ENCODE peak calls at places on chromosomes 5 and 9, in four cellular contexts. Y is neural crest cell, B is mesothelial cell of epicardium, D is transverse colon. P is an unnamed sample.

GRCh38 chr5:78613151-78613533 is 35.4 kb downstream of the LHFPL2 start:
- DNase-seq in B (no peak), D (no peak), Y (no peak), P (no peak)

GRCh38 chr5:96337048-96337781 is 95.8 kb downstream of the PCSK1 start:
- DNase-seq in B (no peak), Y (no peak), D (no peak), P (no peak)

GRCh38 chr5:42645138-42645537 is 111.5 kb upstream of the CCDC152 start:
- DNase-seq in Y (no peak), D (no peak), B (no peak), P (no peak)

GRCh38 chr9:37239224-37239859 is 119.0 kb downstream of the ZCCHC7 start:
- DNase-seq in B (no peak), Y (no peak), D (no peak), P (no peak)

GRCh38 chr5:60633336-60633735 is 66.6 kb downstream of the DEPDC1B start:
- DNase-seq in B (no peak), Y (no peak), D (no peak), P (no peak)

GRCh38 chr5:1390861-1391600 is 46.1 kb upstream of the CLPTM1L start:
- DNase-seq in B (no peak), Y (no peak), D (no peak), P (no peak)

GRCh38 chr5:125450803-125451202 is 704.4 kb upstream of the ZNF608 start:
- DNase-seq in Y (no peak), D (no peak), B (no peak), P (no peak)

GRCh38 chr9:112890106-112891081 is at the start of gene SLC46A2:
- DNase-seq in B (no peak), Y (peak; percentile 16), D (no peak), P (no peak)

GRCh38 chr5:91386120-91386519 is 3.0 kb upstream of the ARRDC3 start:
- DNase-seq in Y (no peak), B (no peak), D (no peak), P (no peak)

GRCh38 chr9:109568568-109569210 is 70.6 kb upstream of the PTPN3 start:
- DNase-seq in B (no peak), Y (no peak), D (no peak), P (no peak)

GRCh38 chr5:110909950-110910349 is 161.6 kb upstream of the TSLP start:
- DNase-seq in D (no peak), Y (no peak), B (no peak), P (no peak)

GRCh38 chr5:176704355-176704754 is 57.1 kb downstream of the TSPAN17 start:
- DNase-seq in Y (no peak), D (no peak), B (no peak), P (no peak)

GRCh38 chr5:23033864-23034263 is 180.7 kb upstream of the CDH12 start:
- DNase-seq in B (no peak), D (no peak), Y (no peak), P (no peak)

GRCh38 chr9:16728128-16728505 is 142.4 kb downstream of the BNC2 start:
- DNase-seq in B (no peak), Y (no peak), D (no peak), P (no peak)

GRCh38 chr9:89440548-89440947 is 57.4 kb downstream of the SEMA4D start:
- DNase-seq in B (no peak), D (peak; percentile 35), Y (no peak), P (no peak)

GRCh38 chr5:218457-219289 is 553 bp downstream of the SDHA start:
- DNase-seq in D (peak; percentile 50), B (no peak), Y (peak; percentile 23), P (no peak)

GRCh38 chr9:98120476-98120875 is 1.5 kb upstream of the TRIM14 start:
- DNase-seq in Y (no peak), D (peak; percentile 57), B (no peak), P (no peak)

GRCh38 chr9:133460405-133461175 is 812 bp downstream of the CACFD1 start:
- DNase-seq in D (peak; percentile 89), B (no peak), Y (no peak), P (peak; percentile 21)

GRCh38 chr5:116746668-116747067 is 172.0 kb upstream of the SEMA6A start:
- DNase-seq in Y (no peak), D (no peak), B (no peak), P (no peak)

GRCh38 chr5:13107553-13107952 is 836.9 kb downstream of the DNAH5 start:
- DNase-seq in Y (no peak), D (no peak), B (no peak), P (no peak)

GRCh38 chr9:134590240-134591081 is 51.1 kb upstream of the COL5A1 start:
- DNase-seq in D (no peak), Y (no peak), B (no peak), P (no peak)

GRCh38 chr9:80885894-80886293 is 803.5 kb downstream of the TLE1 start:
- DNase-seq in Y (no peak), D (no peak), B (no peak), P (peak; percentile 9)

GRCh38 chr5:123351315-123351714 is 71.9 kb downstream of the CEP120 start:
- DNase-seq in B (no peak), D (no peak), Y (no peak), P (no peak)

GRCh38 chr5:377326-377981 is 55.9 kb downstream of the AHRR start:
- DNase-seq in D (peak; percentile 3), B (no peak), Y (no peak), P (no peak)

GRCh38 chr5:114449836-114450515 is 88.1 kb downstream of the KCNN2 start:
- DNase-seq in D (peak; percentile 60), B (peak; percentile 42), Y (peak; percentile 63), P (peak; percentile 64)

GRCh38 chr9:37641331-37641730 is 9.4 kb upstream of the FRMPD1 start:
- DNase-seq in B (no peak), D (no peak), Y (no peak), P (no peak)

GRCh38 chr9:31028137-31028536 is 1356.3 kb upstream of the ACO1 start:
- DNase-seq in Y (no peak), D (no peak), B (no peak), P (no peak)

GRCh38 chr5:1184481-1184880 is 16.9 kb upstream of the SLC6A19 start:
- DNase-seq in Y (no peak), D (no peak), B (no peak), P (no peak)

GRCh38 chr9:114284316-114285060 is 38.4 kb upstream of the ORM1 start:
- DNase-seq in B (no peak), Y (no peak), D (no peak), P (no peak)

GRCh38 chr9:69964446-69964845 is 79.2 kb upstream of the MAMDC2 start:
- DNase-seq in Y (no peak), D (no peak), B (no peak), P (no peak)

GRCh38 chr9:93818795-93819472 is 136.2 kb downstream of the BARX1 start:
- DNase-seq in Y (no peak), B (no peak), D (no peak), P (no peak)

GRCh38 chr5:63555874-63556273 is 406.4 kb downstream of the HTR1A start:
- DNase-seq in Y (no peak), D (no peak), B (no peak), P (no peak)

DNA sequence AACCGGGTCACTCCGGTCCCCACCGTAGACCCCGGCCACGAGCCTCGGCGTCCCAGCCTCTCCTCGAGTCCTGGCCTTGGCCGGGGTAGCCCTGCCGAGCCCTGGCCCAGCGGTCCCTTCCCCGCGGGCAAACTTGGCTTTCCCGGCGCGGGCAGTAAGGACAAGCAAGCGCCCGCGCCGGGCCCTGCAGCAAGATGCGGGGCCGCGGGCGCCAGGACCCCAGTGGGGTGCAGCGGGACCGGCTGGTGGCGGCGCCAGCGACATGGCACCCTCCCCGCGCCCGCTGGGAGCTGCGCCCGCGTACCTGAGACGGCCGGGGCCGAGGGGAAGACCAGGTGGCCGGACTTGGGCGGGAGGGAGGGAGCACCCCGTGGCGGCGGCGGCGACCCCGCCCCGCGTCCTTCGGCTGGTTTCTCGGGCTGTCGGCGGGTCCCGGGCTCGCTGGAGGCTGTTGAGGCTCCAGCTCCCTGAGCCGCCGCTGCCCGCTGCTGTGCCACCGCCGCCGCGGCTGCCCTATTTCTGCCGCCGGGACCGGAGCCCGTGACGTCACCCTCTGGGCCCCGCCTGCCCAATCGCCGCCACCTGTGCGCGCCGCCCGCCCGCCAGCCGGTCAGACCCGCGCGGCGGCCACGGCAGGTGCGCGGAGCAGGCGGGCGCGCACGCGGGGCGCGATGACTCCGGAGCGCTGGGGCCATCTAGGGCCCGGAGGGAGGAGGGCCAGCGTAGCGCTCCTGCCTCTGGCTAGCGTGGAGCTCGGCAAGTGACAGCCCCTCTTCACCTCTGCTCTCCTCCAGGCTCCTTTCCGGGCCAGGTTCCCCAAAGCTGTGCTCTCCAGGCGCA is at the start of gene FSTL4:
- DNase-seq in D (peak; percentile 37), Y (peak; percentile 15), B (no peak), P (no peak)
- TF ChIP-seq CTCF in D (no peak), Y (no peak), B (no peak), P (no peak)

DNA sequence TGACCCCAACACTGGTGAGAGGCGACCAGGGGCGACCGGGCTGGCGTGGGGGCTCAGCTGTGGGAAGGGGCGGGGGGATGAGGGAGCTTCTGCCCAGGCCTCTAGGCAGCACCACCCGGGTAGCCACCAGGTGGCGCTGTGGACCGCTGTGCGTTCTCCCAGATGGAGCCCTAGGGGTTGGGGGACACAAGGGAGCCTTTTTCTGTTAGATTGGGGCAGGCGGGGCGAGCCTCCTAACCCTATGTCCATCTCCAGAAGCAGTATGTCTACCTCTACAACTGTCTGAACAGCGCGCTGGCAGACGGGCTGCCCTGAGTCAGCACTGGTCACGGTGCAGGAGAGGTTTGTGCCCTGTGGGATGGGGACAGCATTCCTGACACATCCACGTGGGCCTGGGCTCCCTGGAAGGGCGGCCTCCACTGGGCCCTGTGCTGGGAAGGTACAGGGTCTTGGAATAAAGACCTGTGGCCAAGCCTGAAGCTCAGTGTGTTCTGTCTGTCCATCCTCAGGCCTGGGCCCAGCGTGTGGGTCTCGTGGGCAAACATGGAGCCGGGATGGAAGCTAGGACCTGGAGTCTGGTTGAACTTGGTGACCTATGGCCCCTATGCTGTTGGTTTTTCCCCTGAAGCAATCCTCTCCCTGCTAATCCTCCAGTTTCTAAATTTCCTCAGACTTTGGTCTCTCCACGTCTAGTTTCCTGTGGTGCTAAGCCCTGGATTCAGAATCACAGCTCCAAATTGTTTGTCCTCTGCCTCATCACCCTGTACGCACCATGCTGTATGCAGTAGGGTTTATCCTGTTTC is 23.1 kb upstream of the SPTLC1 start:
- DNase-seq in B (peak; percentile 82), D (peak; percentile 64), Y (peak; percentile 92), P (no peak)
- TF ChIP-seq CTCF in B (peak; percentile 92), D (peak; percentile 63), Y (peak; percentile 94), P (peak; percentile 85)

DNA sequence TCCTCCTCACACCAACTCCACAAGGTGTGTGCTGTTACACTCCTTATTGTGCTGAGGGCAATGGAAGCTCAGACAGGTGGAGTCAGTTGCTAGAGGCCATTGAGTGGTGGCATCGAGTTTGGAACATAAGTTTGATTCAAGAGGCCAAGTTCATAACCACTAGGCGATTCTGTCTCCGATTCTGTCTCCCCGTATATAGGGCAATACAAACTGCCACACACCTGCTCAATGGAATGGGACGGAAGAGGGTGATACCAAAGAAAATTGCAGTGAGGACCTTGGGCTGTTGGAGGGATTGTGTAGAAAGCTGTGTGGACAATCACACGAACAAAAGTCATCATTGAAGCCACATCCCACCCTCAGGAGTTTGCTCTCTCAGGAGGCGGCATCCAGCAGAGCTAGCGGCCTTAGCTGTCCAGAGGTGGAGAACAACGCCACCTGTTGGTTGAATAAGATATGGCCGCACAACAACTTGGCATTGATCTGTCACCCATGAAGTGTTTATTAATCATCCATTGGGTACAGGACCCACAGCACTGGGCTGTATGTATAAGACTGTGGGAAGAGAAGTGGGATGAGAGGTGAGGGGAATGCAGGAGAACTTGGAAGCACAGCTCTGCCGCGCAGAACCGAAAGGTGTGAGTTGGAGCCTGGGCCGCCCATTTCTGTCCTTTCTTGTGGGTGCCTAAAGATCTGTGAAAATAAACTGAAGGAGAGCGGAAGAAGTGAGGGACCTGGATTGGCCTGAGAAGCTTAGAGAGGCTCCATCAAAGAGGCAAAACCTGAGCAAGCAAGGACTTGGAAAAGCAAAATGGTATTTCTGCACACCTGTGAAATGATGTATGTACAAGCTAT is 16.1 kb upstream of the NEUROG1 start:
- DNase-seq in Y (peak; percentile 77), B (peak; percentile 57), D (peak; percentile 67), P (peak; percentile 55)
- TF ChIP-seq CTCF in Y (peak; percentile 91), B (peak; percentile 90), D (peak; percentile 72), P (peak; percentile 64)

GRCh38 chr5:172910828-172911627 is 48.2 kb upstream of the RPL26L1 start:
- DNase-seq in D (peak; percentile 67), Y (no peak), B (no peak), P (peak; percentile 68)
- TF ChIP-seq CTCF in D (peak; percentile 19), Y (peak; percentile 19), B (no peak), P (no peak)

P was measured in tibial nerve.